ENCODE peak calls at places on chromosome 7, in ten cellular contexts. One of them, this sample, is unnamed.

GRCh38 chr7:125122225-125122624 is 192.6 kb upstream of the POT1 start:
- DNase-seq in A549: no peak
- DNase-seq in uterus: no peak
- DNase-seq in CD4-positive, alpha-beta memory T cell: no peak
- DNase-seq in OCI-LY7: no peak
- DNase-seq in mammary epithelial cell: no peak
- DNase-seq in CD8-positive, alpha-beta memory T cell: no peak
- DNase-seq in lung: no peak
- DNase-seq in foreskin keratinocyte: no peak
- DNase-seq in heart left ventricle: no peak
- DNase-seq in this sample: peak; percentile 50

GRCh38 chr7:112946350-112946749 is 140.3 kb downstream of the GPR85 start:
- DNase-seq in heart left ventricle: no peak
- DNase-seq in uterus: no peak
- DNase-seq in CD4-positive, alpha-beta memory T cell: no peak
- DNase-seq in foreskin keratinocyte: no peak
- DNase-seq in mammary epithelial cell: no peak
- DNase-seq in A549: no peak
- DNase-seq in CD8-positive, alpha-beta memory T cell: no peak
- DNase-seq in OCI-LY7: no peak
- DNase-seq in lung: no peak
- DNase-seq in this sample: no peak

GRCh38 chr7:2729893-2730716 is 42.1 kb downstream of the AMZ1 start:
- DNase-seq in CD4-positive, alpha-beta memory T cell: no peak
- DNase-seq in uterus: peak; percentile 12
- DNase-seq in OCI-LY7: no peak
- DNase-seq in heart left ventricle: no peak
- DNase-seq in foreskin keratinocyte: no peak
- DNase-seq in CD8-positive, alpha-beta memory T cell: no peak
- DNase-seq in A549: no peak
- DNase-seq in mammary epithelial cell: no peak
- DNase-seq in lung: no peak
- DNase-seq in this sample: no peak

GRCh38 chr7:47377741-47378140 is 204.2 kb downstream of the TNS3 start:
- DNase-seq in mammary epithelial cell: no peak
- DNase-seq in A549: no peak
- DNase-seq in CD8-positive, alpha-beta memory T cell: no peak
- DNase-seq in uterus: no peak
- DNase-seq in OCI-LY7: no peak
- DNase-seq in lung: no peak
- DNase-seq in heart left ventricle: no peak
- DNase-seq in foreskin keratinocyte: no peak
- DNase-seq in CD4-positive, alpha-beta memory T cell: no peak
- DNase-seq in this sample: no peak

GRCh38 chr7:53542164-53542563 is 506.7 kb downstream of the POM121L12 start:
- DNase-seq in heart left ventricle: no peak
- DNase-seq in mammary epithelial cell: no peak
- DNase-seq in uterus: no peak
- DNase-seq in A549: no peak
- DNase-seq in CD4-positive, alpha-beta memory T cell: no peak
- DNase-seq in CD8-positive, alpha-beta memory T cell: no peak
- DNase-seq in OCI-LY7: no peak
- DNase-seq in lung: no peak
- DNase-seq in foreskin keratinocyte: no peak
- DNase-seq in this sample: no peak

GRCh38 chr7:103929808-103930415 is 59.5 kb downstream of the RELN start:
- DNase-seq in heart left ventricle: no peak
- DNase-seq in CD4-positive, alpha-beta memory T cell: no peak
- DNase-seq in foreskin keratinocyte: no peak
- DNase-seq in lung: no peak
- DNase-seq in OCI-LY7: no peak
- DNase-seq in A549: no peak
- DNase-seq in CD8-positive, alpha-beta memory T cell: no peak
- DNase-seq in mammary epithelial cell: peak; percentile 37
- DNase-seq in uterus: no peak
- DNase-seq in this sample: no peak

GRCh38 chr7:37921340-37921805 is 933 bp downstream of the EPDR1 start:
- DNase-seq in lung: peak; percentile 38
- DNase-seq in CD4-positive, alpha-beta memory T cell: no peak
- DNase-seq in uterus: peak; percentile 58
- DNase-seq in A549: peak; percentile 76
- DNase-seq in OCI-LY7: no peak
- DNase-seq in foreskin keratinocyte: no peak
- DNase-seq in heart left ventricle: peak; percentile 28
- DNase-seq in mammary epithelial cell: no peak
- DNase-seq in CD8-positive, alpha-beta memory T cell: no peak
- DNase-seq in this sample: peak; percentile 64

GRCh38 chr7:14351167-14351566 is 361.7 kb upstream of the ETV1 start:
- DNase-seq in foreskin keratinocyte: no peak
- DNase-seq in CD8-positive, alpha-beta memory T cell: no peak
- DNase-seq in CD4-positive, alpha-beta memory T cell: no peak
- DNase-seq in OCI-LY7: no peak
- DNase-seq in A549: no peak
- DNase-seq in mammary epithelial cell: no peak
- DNase-seq in heart left ventricle: peak; percentile 22
- DNase-seq in lung: no peak
- DNase-seq in uterus: no peak
- DNase-seq in this sample: no peak

GRCh38 chr7:128876586-128876977 is 13.9 kb downstream of the ATP6V1F start:
- DNase-seq in CD8-positive, alpha-beta memory T cell: no peak
- DNase-seq in CD4-positive, alpha-beta memory T cell: no peak
- DNase-seq in heart left ventricle: no peak
- DNase-seq in A549: no peak
- DNase-seq in mammary epithelial cell: no peak
- DNase-seq in lung: no peak
- DNase-seq in foreskin keratinocyte: no peak
- DNase-seq in OCI-LY7: no peak
- DNase-seq in uterus: no peak
- DNase-seq in this sample: no peak

GRCh38 chr7:45982132-45982531 is 61.1 kb upstream of the IGFBP3 start:
- DNase-seq in lung: peak; percentile 3
- DNase-seq in mammary epithelial cell: no peak
- DNase-seq in foreskin keratinocyte: no peak
- DNase-seq in CD8-positive, alpha-beta memory T cell: no peak
- DNase-seq in heart left ventricle: no peak
- DNase-seq in CD4-positive, alpha-beta memory T cell: no peak
- DNase-seq in uterus: no peak
- DNase-seq in A549: no peak
- DNase-seq in OCI-LY7: no peak
- DNase-seq in this sample: no peak

GRCh38 chr7:46396501-46396900 is 475.4 kb upstream of the IGFBP3 start:
- DNase-seq in CD4-positive, alpha-beta memory T cell: no peak
- DNase-seq in CD8-positive, alpha-beta memory T cell: no peak
- DNase-seq in heart left ventricle: no peak
- DNase-seq in lung: no peak
- DNase-seq in A549: no peak
- DNase-seq in foreskin keratinocyte: no peak
- DNase-seq in OCI-LY7: no peak
- DNase-seq in uterus: peak; percentile 54
- DNase-seq in mammary epithelial cell: no peak
- DNase-seq in this sample: no peak

GRCh38 chr7:116698396-116698795 is 26.4 kb downstream of the MET start:
- DNase-seq in A549: no peak
- DNase-seq in CD4-positive, alpha-beta memory T cell: no peak
- DNase-seq in uterus: no peak
- DNase-seq in foreskin keratinocyte: no peak
- DNase-seq in OCI-LY7: no peak
- DNase-seq in lung: no peak
- DNase-seq in CD8-positive, alpha-beta memory T cell: no peak
- DNase-seq in mammary epithelial cell: no peak
- DNase-seq in heart left ventricle: no peak
- DNase-seq in this sample: no peak
- H3K4me1 ChIP-seq in A549: peaks cover 30% of the 10 kb centered on the region
- H3K4me1 ChIP-seq in CD4-positive, alpha-beta memory T cell: no peaks in the 10 kb centered on the region
- H3K4me1 ChIP-seq in uterus: no peaks in the 10 kb centered on the region
- H3K4me1 ChIP-seq in foreskin keratinocyte: peaks cover 45% of the 10 kb centered on the region
- H3K4me1 ChIP-seq in OCI-LY7: no peaks in the 10 kb centered on the region
- H3K4me1 ChIP-seq in lung: no peaks in the 10 kb centered on the region
- H3K4me1 ChIP-seq in CD8-positive, alpha-beta memory T cell: no peaks in the 10 kb centered on the region
- H3K4me1 ChIP-seq in mammary epithelial cell: peaks cover 23% of the 10 kb centered on the region
- H3K4me1 ChIP-seq in heart left ventricle: peaks cover 3% of the 10 kb centered on the region
- H3K4me1 ChIP-seq in this sample: no peaks in the 10 kb centered on the region

GRCh38 chr7:41885078-41885477 is 182.2 kb upstream of the INHBA start:
- DNase-seq in CD8-positive, alpha-beta memory T cell: no peak
- DNase-seq in lung: no peak
- DNase-seq in OCI-LY7: no peak
- DNase-seq in uterus: no peak
- DNase-seq in CD4-positive, alpha-beta memory T cell: no peak
- DNase-seq in heart left ventricle: no peak
- DNase-seq in mammary epithelial cell: peak; percentile 42
- DNase-seq in foreskin keratinocyte: peak; percentile 46
- DNase-seq in A549: no peak
- DNase-seq in this sample: peak; percentile 46

GRCh38 chr7:41885748-41886147 is 182.9 kb upstream of the INHBA start:
- DNase-seq in uterus: no peak
- DNase-seq in lung: no peak
- DNase-seq in CD8-positive, alpha-beta memory T cell: no peak
- DNase-seq in foreskin keratinocyte: no peak
- DNase-seq in heart left ventricle: no peak
- DNase-seq in CD4-positive, alpha-beta memory T cell: no peak
- DNase-seq in A549: no peak
- DNase-seq in mammary epithelial cell: no peak
- DNase-seq in OCI-LY7: no peak
- DNase-seq in this sample: peak; percentile 30

GRCh38 chr7:41882271-41882670 is 179.4 kb upstream of the INHBA start:
- DNase-seq in uterus: no peak
- DNase-seq in mammary epithelial cell: no peak
- DNase-seq in heart left ventricle: no peak
- DNase-seq in foreskin keratinocyte: no peak
- DNase-seq in CD8-positive, alpha-beta memory T cell: no peak
- DNase-seq in lung: no peak
- DNase-seq in OCI-LY7: no peak
- DNase-seq in A549: no peak
- DNase-seq in CD4-positive, alpha-beta memory T cell: no peak
- DNase-seq in this sample: no peak

GRCh38 chr7:41881313-41882130 is 178.6 kb upstream of the INHBA start:
- DNase-seq in mammary epithelial cell: no peak
- DNase-seq in CD8-positive, alpha-beta memory T cell: peak; percentile 44
- DNase-seq in foreskin keratinocyte: no peak
- DNase-seq in heart left ventricle: peak; percentile 36
- DNase-seq in A549: no peak
- DNase-seq in CD4-positive, alpha-beta memory T cell: peak; percentile 41
- DNase-seq in uterus: no peak
- DNase-seq in OCI-LY7: peak; percentile 70
- DNase-seq in lung: peak; percentile 70
- DNase-seq in this sample: no peak

DNA sequence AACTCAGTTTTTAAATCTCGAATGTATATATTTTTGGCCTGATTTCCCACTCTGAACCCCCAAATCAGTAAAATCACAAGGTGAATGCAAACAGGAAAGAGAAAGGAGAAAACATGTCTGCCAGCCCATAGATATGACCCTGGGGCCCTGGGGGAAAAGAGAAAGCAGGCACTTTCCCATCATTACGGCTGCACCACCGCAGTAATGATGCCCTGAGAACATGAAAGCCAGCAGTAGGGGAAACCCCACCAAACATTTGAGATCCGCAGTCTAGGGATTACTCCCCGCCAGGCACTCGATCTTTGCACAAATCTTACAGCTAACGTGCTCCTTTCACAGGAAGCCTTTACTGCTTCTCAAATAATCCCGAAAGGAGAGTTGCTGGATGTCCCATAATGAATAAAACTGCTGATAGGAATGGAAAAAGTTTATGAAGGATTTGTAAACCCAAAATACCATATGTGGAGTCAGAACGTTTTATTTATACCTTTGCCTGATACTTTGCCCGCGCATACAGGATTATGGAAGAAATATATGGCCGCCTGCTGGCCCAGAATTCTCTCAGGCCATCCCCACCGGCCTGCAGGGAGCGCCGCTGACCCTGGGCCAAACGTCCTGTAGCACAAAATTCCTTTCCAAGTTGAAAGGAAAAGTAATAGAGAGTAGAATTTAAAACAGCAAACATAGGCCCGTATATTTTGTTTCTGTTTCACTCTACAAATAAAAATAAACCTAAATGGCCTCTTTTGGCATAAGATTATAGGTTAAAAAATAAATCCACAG is 180.0 kb upstream of the INHBA start:
- DNase-seq in heart left ventricle: no peak
- DNase-seq in CD8-positive, alpha-beta memory T cell: no peak
- DNase-seq in CD4-positive, alpha-beta memory T cell: no peak
- DNase-seq in A549: no peak
- DNase-seq in lung: no peak
- DNase-seq in OCI-LY7: no peak
- DNase-seq in mammary epithelial cell: no peak
- DNase-seq in uterus: no peak
- DNase-seq in foreskin keratinocyte: no peak
- DNase-seq in this sample: no peak
- H3K4me1 ChIP-seq in heart left ventricle: peaks cover 7% of the 10 kb centered on the region
- H3K4me1 ChIP-seq in CD8-positive, alpha-beta memory T cell: peaks cover 15% of the 10 kb centered on the region
- H3K4me1 ChIP-seq in CD4-positive, alpha-beta memory T cell: peaks cover 15% of the 10 kb centered on the region
- H3K4me1 ChIP-seq in A549: no peaks in the 10 kb centered on the region
- H3K4me1 ChIP-seq in lung: no peaks in the 10 kb centered on the region
- H3K4me1 ChIP-seq in OCI-LY7: peaks cover 16% of the 10 kb centered on the region
- H3K4me1 ChIP-seq in mammary epithelial cell: peaks cover 33% of the 10 kb centered on the region
- H3K4me1 ChIP-seq in uterus: no peaks in the 10 kb centered on the region
- H3K4me1 ChIP-seq in foreskin keratinocyte: peaks cover 24% of the 10 kb centered on the region
- H3K4me1 ChIP-seq in this sample: peaks cover 53% of the 10 kb centered on the region

GRCh38 chr7:151793991-151794507 is 82.9 kb downstream of the PRKAG2 start:
- DNase-seq in lung: no peak
- DNase-seq in CD8-positive, alpha-beta memory T cell: no peak
- DNase-seq in uterus: no peak
- DNase-seq in foreskin keratinocyte: no peak
- DNase-seq in OCI-LY7: no peak
- DNase-seq in heart left ventricle: no peak
- DNase-seq in mammary epithelial cell: no peak
- DNase-seq in A549: no peak
- DNase-seq in CD4-positive, alpha-beta memory T cell: no peak
- DNase-seq in this sample: no peak
- H3K4me1 ChIP-seq in lung: no peaks in the 10 kb centered on the region
- H3K4me1 ChIP-seq in CD8-positive, alpha-beta memory T cell: peaks cover 7% of the 10 kb centered on the region
- H3K4me1 ChIP-seq in uterus: no peaks in the 10 kb centered on the region
- H3K4me1 ChIP-seq in foreskin keratinocyte: no peaks in the 10 kb centered on the region
- H3K4me1 ChIP-seq in OCI-LY7: no peaks in the 10 kb centered on the region
- H3K4me1 ChIP-seq in heart left ventricle: peaks cover 14% of the 10 kb centered on the region
- H3K4me1 ChIP-seq in mammary epithelial cell: peaks cover 14% of the 10 kb centered on the region
- H3K4me1 ChIP-seq in A549: peaks cover 25% of the 10 kb centered on the region
- H3K4me1 ChIP-seq in CD4-positive, alpha-beta memory T cell: peaks cover 18% of the 10 kb centered on the region
- H3K4me1 ChIP-seq in this sample: peaks cover 30% of the 10 kb centered on the region

GRCh38 chr7:94300176-94300835 is 94.4 kb upstream of the COL1A2 start:
- DNase-seq in heart left ventricle: no peak
- DNase-seq in A549: peak; percentile 27
- DNase-seq in mammary epithelial cell: no peak
- DNase-seq in uterus: peak; percentile 20
- DNase-seq in OCI-LY7: no peak
- DNase-seq in foreskin keratinocyte: no peak
- DNase-seq in CD4-positive, alpha-beta memory T cell: no peak
- DNase-seq in CD8-positive, alpha-beta memory T cell: no peak
- DNase-seq in lung: no peak
- DNase-seq in this sample: no peak
- H3K4me1 ChIP-seq in heart left ventricle: no peaks in the 10 kb centered on the region
- H3K4me1 ChIP-seq in A549: peaks cover 67% of the 10 kb centered on the region
- H3K4me1 ChIP-seq in mammary epithelial cell: peaks cover 33% of the 10 kb centered on the region
- H3K4me1 ChIP-seq in uterus: no peaks in the 10 kb centered on the region
- H3K4me1 ChIP-seq in OCI-LY7: no peaks in the 10 kb centered on the region
- H3K4me1 ChIP-seq in foreskin keratinocyte: peaks cover 17% of the 10 kb centered on the region
- H3K4me1 ChIP-seq in CD4-positive, alpha-beta memory T cell: no peaks in the 10 kb centered on the region
- H3K4me1 ChIP-seq in CD8-positive, alpha-beta memory T cell: no peaks in the 10 kb centered on the region
- H3K4me1 ChIP-seq in lung: peaks cover 4% of the 10 kb centered on the region
- H3K4me1 ChIP-seq in this sample: peaks cover 88% of the 10 kb centered on the region

This sample was measured in adipocyte.